ENCODE peak calls at places on chromosomes 11 and 22, in four cellular contexts. D is K562, X is GM12878, M is HepG2. R is an unnamed sample.

GRCh38 chr11:65782816-65783228 is 2.0 kb upstream of the AP5B1 start:
- DNase-seq in D (no peak), X (no peak), M (no peak), R (no peak)

GRCh38 chr11:13137778-13138400 is 128.8 kb downstream of the RASSF10 start:
- DNase-seq in D (no peak), X (no peak), M (peak; percentile 66), R (no peak)

GRCh38 chr11:128759597-128759996 is 65.7 kb downstream of the FLI1 start:
- DNase-seq in D (no peak), M (no peak), X (no peak), R (no peak)

GRCh38 chr11:83002047-83002446 is 69.7 kb downstream of the RAB30 start:
- DNase-seq in D (no peak), M (no peak), X (no peak), R (no peak)

GRCh38 chr11:9601041-9601875 is 27.8 kb downstream of the WEE1 start:
- DNase-seq in M (no peak), X (peak; percentile 95), D (no peak), R (no peak)

GRCh38 chr11:64456509-64457320 is 97.8 kb downstream of the RPS6KA4 start:
- DNase-seq in X (no peak), M (no peak), D (no peak), R (no peak)

GRCh38 chr11:38791346-38791961 is 2193.4 kb upstream of the RAG2 start:
- DNase-seq in X (no peak), D (peak; percentile 43), M (peak; percentile 54), R (peak; percentile 25)

GRCh38 chr22:26860233-26860765 is 202.9 kb downstream of the MIAT start:
- DNase-seq in M (no peak), X (no peak), D (no peak), R (no peak)

GRCh38 chr22:29081499-29082236 is 8.8 kb downstream of the KREMEN1 start:
- DNase-seq in X (no peak), D (no peak), M (no peak), R (no peak)

GRCh38 chr11:9982127-9982795 is 311.8 kb downstream of the SBF2 start:
- DNase-seq in X (no peak), D (no peak), M (no peak), R (no peak)

GRCh38 chr11:108614086-108614485 is 20.5 kb upstream of the EXPH5 start:
- DNase-seq in M (no peak), D (no peak), X (no peak), R (no peak)

GRCh38 chr22:39292561-39293074 is 26.8 kb downstream of the RPL3 start:
- DNase-seq in D (peak; percentile 83), X (no peak), M (peak; percentile 81), R (peak; percentile 48)

GRCh38 chr22:35436421-35436820 is 36.5 kb downstream of the MCM5 start:
- DNase-seq in D (no peak), M (no peak), X (no peak), R (no peak)

GRCh38 chr11:130674686-130675085 is 226.2 kb downstream of the ADAMTS15 start:
- DNase-seq in X (no peak), M (no peak), D (no peak), R (no peak)

GRCh38 chr11:57776101-57776511 is 14.5 kb downstream of the CTNND1 start:
- DNase-seq in X (no peak), D (no peak), M (no peak), R (no peak)

GRCh38 chr11:26649884-26650283 is 72.0 kb downstream of the SLC5A12 start:
- DNase-seq in D (peak; percentile 32), X (peak; percentile 54), M (peak; percentile 65), R (peak; percentile 63)

GRCh38 chr22:17606472-17606871 is 22.1 kb downstream of the ATP6V1E1 start:
- DNase-seq in D (no peak), M (no peak), X (no peak), R (no peak)

DNA sequence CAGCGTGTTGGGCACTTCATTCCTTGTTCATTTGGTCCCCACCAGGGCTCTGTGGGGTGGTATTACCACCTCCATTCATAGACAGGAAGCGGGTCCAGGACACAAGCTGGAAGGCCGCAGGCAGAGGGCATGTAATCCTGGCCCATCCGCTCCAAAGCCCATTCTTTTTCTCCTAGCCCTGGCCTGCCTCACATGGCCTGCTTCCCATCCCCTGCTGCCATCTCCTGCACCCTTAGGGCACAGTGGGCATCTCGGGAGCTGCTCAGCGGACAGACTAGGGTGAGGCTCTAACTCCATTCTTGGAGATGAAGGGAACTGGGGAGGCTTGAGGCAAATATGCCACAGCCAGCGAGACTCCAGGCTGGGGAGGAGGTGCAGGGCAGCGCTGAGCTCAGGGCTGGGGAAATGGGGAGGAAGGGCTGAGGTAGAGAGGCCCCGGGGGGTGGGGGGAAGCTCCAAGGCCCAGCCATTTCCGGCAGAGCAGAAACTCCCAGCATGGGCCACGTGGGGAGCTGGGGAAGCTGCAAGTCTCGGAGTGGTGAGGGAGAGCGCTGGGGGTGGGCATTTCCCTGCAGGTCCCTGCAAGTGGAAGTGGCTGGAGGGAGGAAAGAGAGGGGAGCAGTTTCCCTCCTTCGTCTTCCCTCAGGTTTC is 14.3 kb upstream of the BCL9L start:
- DNase-seq in X (no peak), D (peak; percentile 41), M (no peak), R (no peak)
- TF ChIP-seq BHLHE40 in X (no peak), D (no peak), M (no peak), R (no peak)

DNA sequence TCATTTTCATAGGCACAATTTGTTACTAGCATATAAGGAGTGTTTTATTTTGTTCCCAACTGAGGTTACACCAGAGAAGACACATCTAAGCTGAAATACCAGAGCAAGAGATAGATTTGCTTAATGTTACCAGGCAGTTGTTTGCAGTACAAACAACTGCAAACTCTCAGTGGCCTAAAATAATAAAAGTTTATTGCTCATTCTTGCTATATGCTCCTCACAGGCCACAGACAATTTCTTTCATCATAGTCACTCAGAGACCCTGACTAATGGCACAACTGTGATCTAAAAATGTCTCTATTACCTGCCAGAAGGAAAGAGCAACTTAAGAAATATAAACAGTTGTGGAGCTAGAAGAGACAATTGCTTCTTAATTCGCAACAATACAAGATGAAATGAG is 103.4 kb downstream of the CD44 start:
- DNase-seq in M (no peak), D (no peak), X (no peak), R (no peak)
- TF ChIP-seq SP1 in M (no peak), D (no peak), X (no peak), R (no peak)

DNA sequence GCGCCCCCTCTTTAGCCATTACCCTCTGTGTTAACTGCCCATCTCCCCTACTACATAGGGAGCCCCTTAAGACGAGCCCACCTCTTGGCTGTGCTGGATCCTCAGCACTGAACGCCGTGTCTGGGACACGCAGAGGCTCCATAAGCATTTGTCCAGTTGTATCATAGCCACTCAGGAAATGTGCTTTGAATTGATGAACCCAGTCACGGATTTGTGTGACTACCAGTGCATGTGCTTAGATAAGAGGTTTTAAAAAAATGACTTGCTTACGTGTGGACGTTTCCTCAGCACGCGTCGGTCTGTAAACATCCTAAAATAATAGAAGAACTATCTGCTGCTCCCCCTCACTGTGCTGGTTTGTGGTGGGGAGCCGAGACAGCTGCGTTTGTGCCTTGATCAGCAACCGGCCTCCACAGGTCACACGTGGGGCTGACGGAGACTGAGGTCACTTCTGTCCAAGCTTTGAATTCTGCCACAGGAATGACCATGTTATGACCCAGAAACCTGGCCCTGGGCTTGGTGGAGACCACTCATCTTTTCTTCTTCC is 4.2 kb downstream of the MICAL2 start:
- DNase-seq in X (no peak), M (no peak), D (peak; percentile 50), R (no peak)
- TF ChIP-seq BHLHE40 in X (no peak), M (no peak), D (peak; percentile 96), R (no peak)

GRCh38 chr11:111793863-111794262 is 27.7 kb upstream of the PPP2R1B start:
- DNase-seq in D (no peak), X (no peak), M (no peak), R (peak; percentile 15)
- TF ChIP-seq SP1 in D (no peak), X (no peak), M (no peak), R (no peak)

GRCh38 chr11:77497368-77497767 is 23.5 kb upstream of the PAK1 start:
- DNase-seq in D (no peak), M (no peak), X (no peak), R (no peak)
- TF ChIP-seq BHLHE40 in D (no peak), M (no peak), X (no peak), R (no peak)

DNA sequence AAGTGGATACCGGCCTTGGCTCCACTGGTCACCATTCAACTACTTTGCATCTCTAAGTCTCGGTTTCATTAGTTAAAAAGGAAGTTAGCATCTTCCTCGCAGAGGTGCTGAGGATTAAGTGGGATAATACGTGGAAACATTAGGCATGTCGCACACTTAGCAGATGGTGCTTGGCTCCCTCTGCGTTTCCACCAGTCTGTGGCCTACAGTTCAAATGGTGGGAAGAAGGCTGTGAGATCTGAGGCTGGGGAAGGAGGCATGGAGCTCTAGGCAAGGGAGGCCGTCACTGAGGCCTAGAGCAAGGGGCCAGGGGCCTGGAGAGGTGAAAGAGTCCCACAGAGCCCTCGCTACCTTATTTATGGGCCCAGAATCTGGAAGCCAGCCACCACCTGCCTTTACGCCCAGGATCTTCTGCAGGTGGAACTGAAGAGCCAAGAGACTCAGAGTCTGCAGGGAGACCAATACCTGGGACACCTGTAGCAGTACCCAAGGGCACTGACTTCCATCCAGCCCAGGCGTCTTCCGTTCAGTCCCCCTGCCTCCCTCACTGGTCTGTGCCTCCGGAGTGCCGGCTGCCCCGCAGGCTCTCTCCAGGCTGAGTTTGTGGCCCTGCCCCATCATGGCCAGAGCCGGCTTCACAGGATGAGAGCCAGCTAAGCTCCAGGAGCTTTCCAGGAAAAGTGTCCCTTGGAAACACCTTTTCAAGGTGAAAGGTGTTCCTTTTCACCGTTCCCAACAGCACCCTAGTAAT is 66.1 kb upstream of the A4GALT start:
- DNase-seq in M (no peak), X (no peak), D (no peak), R (no peak)
- TF ChIP-seq SP1 in M (no peak), X (no peak), D (no peak), R (no peak)

DNA sequence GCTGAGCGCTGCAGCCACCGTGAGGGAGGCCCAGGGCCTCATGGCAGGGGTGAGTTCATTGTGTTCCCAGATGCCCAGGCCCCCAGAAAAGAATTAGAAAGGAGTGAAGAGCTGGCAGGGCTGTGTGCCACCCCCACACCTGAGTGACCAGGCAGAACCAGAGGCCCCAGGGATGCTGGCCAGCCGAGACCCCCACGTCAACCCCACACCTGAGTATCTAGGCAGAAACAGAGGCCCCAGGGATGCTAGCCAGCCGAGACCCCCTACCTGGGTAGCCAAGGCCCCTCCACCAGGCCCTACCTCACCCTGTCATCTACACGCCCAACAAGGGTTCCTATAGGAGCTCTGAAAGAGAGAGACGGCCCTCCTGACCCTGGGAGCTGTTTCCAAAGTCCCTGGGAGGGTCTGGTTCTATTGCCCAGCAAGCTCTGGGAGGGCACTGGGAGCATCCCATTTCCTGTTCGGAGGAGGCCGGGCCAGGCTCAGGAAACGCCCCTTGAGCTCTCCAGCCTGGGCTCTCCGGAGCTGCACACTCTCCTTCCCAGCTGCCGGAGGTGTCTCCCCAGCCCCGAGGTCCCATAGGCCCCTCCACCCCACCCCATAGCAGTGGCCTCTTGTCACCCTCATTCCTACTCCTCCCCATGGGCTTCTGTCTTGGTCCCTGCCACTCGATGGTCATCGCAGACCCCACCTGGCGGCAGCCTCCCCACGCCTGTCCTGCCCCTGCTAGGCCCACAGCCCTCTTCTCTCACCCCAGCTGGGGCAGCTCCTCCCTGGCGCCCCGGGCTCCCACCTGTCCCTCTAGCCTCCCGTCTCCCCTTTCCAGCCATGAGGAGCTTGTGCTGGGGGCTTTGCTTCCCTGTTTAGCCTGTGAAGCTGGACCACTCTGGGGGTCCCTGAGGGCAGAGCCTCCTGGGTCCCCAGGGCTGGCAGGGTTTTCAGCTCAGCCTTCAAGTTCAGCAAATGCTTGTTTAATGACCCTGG is 2.6 kb downstream of the TSPAN32 start:
- DNase-seq in X (no peak), D (no peak), M (no peak), R (no peak)
- TF ChIP-seq BHLHE40 in X (no peak), D (no peak), M (no peak), R (no peak)

GRCh38 chr22:41447435-41448188 is 1.0 kb upstream of the TOB2 start:
- DNase-seq in M (peak; percentile 73), X (no peak), D (peak; percentile 41), R (peak; percentile 57)
- TF ChIP-seq SP1 in M (no peak), X (no peak), D (no peak), R (no peak)

GRCh38 chr11:101456812-101457211 is 127.0 kb downstream of the TRPC6 start:
- DNase-seq in M (no peak), X (no peak), D (no peak), R (no peak)
- TF ChIP-seq BHLHE40 in M (no peak), X (no peak), D (no peak), R (no peak)